ENCODE peak calls at places on chromosomes 16 and 17, in six cellular contexts. A, D, K, C, P and U are unnamed samples.
A peak's percentile ranks its signal among the peaks of the same experiment; 100 is the strongest.

GRCh38 chr17:67390646-67391480 is 13.8 kb downstream of the PITPNC1 start:
- DNase-seq in C (no peak), A (peak; percentile 99), P (no peak), D (no peak), K (peak; percentile 95), U (no peak)

GRCh38 chr17:75526555-75527270 is 1.2 kb downstream of the LLGL2 start:
- DNase-seq in K (no peak), D (peak; percentile 63), P (no peak), A (no peak), C (peak; percentile 66), U (no peak)

GRCh38 chr17:61175298-61176142 is 224.1 kb upstream of the TBX2 start:
- DNase-seq in P (no peak), K (no peak), C (no peak), A (no peak), D (no peak), U (no peak)

GRCh38 chr17:2149934-2150333 is 95.0 kb downstream of the HIC1 start:
- DNase-seq in K (no peak), D (no peak), P (no peak), C (no peak), A (no peak), U (no peak)

GRCh38 chr17:32909787-32910369 is 18.1 kb upstream of the TMEM98 start:
- DNase-seq in C (peak; percentile 80), K (peak; percentile 86), D (peak; percentile 90), P (peak; percentile 56), A (peak; percentile 84), U (peak; percentile 55)

GRCh38 chr16:2827481-2827790 is 2.7 kb upstream of the ZG16B start:
- DNase-seq in A (no peak), K (no peak), C (no peak), P (no peak), D (no peak), U (no peak)

GRCh38 chr17:12098568-12098967 is 77.9 kb downstream of the MAP2K4 start:
- DNase-seq in C (no peak), P (no peak), D (no peak), K (no peak), A (no peak), U (no peak)

GRCh38 chr16:68992521-68992920 is 112.9 kb upstream of the HAS3 start:
- DNase-seq in D (no peak), A (peak; percentile 86), P (no peak), C (no peak), K (peak; percentile 51), U (no peak)

GRCh38 chr17:10844667-10845387 is 6.9 kb upstream of the PIRT start:
- DNase-seq in K (peak; percentile 57), D (peak; percentile 90), A (peak; percentile 53), P (peak; percentile 42), C (peak; percentile 81), U (peak; percentile 58)

GRCh38 chr17:9817086-9817485 is 4.8 kb downstream of the GSG1L2 start:
- DNase-seq in K (peak; percentile 76), P (peak; percentile 74), A (peak; percentile 23), C (peak; percentile 61), D (peak; percentile 80), U (peak; percentile 8)

GRCh38 chr17:17966399-17966798 is 5.8 kb downstream of the TOM1L2 start:
- DNase-seq in P (no peak), D (no peak), K (no peak), A (no peak), C (no peak), U (no peak)

GRCh38 chr16:77298638-77299360 is 99.6 kb downstream of the SYCE1L start:
- DNase-seq in C (no peak), D (no peak), A (peak; percentile 88), K (peak; percentile 93), P (peak; percentile 88), U (no peak)

GRCh38 chr16:57889111-57889510 is 81.8 kb downstream of the CNGB1 start:
- DNase-seq in A (no peak), C (no peak), K (no peak), D (no peak), P (no peak), U (no peak)

GRCh38 chr17:55238931-55239297 is 25.8 kb upstream of the HLF start:
- DNase-seq in D (peak; percentile 64), C (no peak), A (no peak), K (no peak), P (no peak), U (no peak)

GRCh38 chr16:12398029-12398735 is 405.5 kb downstream of the CPPED1 start:
- DNase-seq in D (no peak), C (no peak), K (no peak), A (peak; percentile 51), P (no peak), U (no peak)

GRCh38 chr17:82334622-82335394 is 1.2 kb upstream of the SECTM1 start:
- DNase-seq in C (no peak), D (no peak), A (peak; percentile 22), K (peak; percentile 57), P (no peak), U (no peak)

GRCh38 chr16:70804153-70804728 is 3.3 kb upstream of the VAC14 start:
- DNase-seq in A (peak; percentile 93), C (no peak), P (peak; percentile 48), D (no peak), K (peak; percentile 77), U (no peak)

GRCh38 chr17:76631821-76632565 is 11.6 kb downstream of the ST6GALNAC1 start:
- DNase-seq in C (no peak), K (no peak), P (no peak), A (peak; percentile 28), D (no peak), U (no peak)

GRCh38 chr16:81539009-81539820 is 94.6 kb downstream of the CMIP start:
- DNase-seq in D (no peak), P (peak; percentile 86), K (no peak), C (no peak), A (no peak), U (no peak)

GRCh38 chr17:8855477-8856204 is 11.8 kb downstream of the PIK3R6 start:
- DNase-seq in D (no peak), P (no peak), C (no peak), K (no peak), A (no peak), U (no peak)

GRCh38 chr16:30567991-30568638 is 3.4 kb downstream of the ZNF688 start:
- DNase-seq in P (no peak), D (no peak), K (peak; percentile 93), C (no peak), A (peak; percentile 74), U (no peak)

DNA sequence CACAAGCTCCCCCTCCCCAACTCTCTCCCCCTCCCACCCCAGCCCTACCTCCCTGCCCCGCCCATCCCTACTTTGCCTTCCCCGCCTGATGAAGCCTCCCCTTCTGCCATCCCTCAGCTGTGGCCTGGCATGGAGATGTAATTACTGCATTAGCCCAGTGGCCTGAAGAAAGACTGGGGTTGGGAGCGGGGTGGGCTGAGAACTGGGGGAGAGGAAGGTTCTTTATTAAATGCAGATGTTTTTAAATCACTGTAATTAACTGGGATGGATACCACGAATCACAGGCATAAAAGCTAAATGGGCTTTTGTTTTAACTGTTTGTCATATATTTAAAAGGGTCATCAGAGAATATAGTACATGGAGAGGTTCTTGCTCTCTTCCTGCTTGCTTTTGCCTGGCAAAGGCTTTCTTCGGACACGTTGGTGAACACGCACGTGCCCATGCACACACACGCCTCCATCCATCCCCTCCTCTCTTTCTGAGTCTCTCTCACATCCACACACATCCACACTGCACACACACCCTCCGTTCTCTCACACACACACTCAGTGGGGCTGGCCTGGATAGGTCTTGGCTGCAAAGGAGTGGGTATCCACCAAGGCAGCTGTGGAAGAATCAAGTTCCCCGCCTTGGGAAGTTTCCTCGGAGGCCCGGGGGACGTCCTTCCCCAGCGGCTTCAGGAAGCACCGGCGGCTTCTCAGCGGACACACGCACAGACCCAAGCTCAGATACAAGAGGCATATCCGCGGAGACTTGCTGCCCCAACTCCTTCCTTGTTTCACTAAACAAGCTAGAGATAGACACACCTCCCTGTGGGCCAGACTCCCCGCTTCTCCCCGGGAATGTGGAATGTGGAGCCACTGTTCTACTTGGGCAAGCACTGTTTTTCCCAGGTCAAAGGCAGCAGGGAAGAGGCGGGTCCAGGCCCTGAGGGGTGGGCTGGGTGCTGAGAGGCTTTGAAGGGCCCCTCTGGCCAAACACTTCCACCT is 27.4 kb upstream of the TNRC6C start:
- DNase-seq in C (no peak), A (no peak), D (no peak), P (no peak), K (no peak), U (no peak)
- H2BK5ac ChIP-seq in C (peak overlapping the region; percentile 55), A (no peak overlapping the region), D (no peak overlapping the region), P (no peak overlapping the region), K (no peak overlapping the region), U (no peak overlapping the region)

GRCh38 chr16:89090669-89091426 is 2.8 kb upstream of the ACSF3 start:
- DNase-seq in K (no peak), C (no peak), A (no peak), P (no peak), D (no peak), U (no peak)
- H2AFZ ChIP-seq in K (no peak overlapping the region), C (no peak overlapping the region), A (no peak overlapping the region), P (no peak overlapping the region), D (no peak overlapping the region), U (no peak overlapping the region)

GRCh38 chr17:63474914-63475460 is 1.9 kb upstream of the ACE start:
- DNase-seq in K (no peak), C (no peak), D (no peak), A (no peak), P (no peak), U (no peak)

GRCh38 chr17:63477471-63478440 is 895 bp downstream of the ACE start:
- DNase-seq in K (peak; percentile 22), C (no peak), D (peak; percentile 73), A (no peak), P (no peak), U (no peak)

GRCh38 chr17:63476857-63477470 is at the start of gene ACE:
- DNase-seq in A (peak; percentile 15), P (no peak), K (peak; percentile 20), C (peak; percentile 83), D (peak; percentile 91), U (no peak)

GRCh38 chr17:63475491-63476412 is 1.1 kb upstream of the ACE start:
- DNase-seq in K (no peak), C (peak; percentile 54), A (peak; percentile 34), P (no peak), D (no peak), U (no peak)

GRCh38 chr17:63476494-63476856 is 386 bp upstream of the ACE start:
- DNase-seq in K (peak; percentile 31), D (peak; percentile 82), C (peak; percentile 77), P (no peak), A (no peak), U (peak; percentile 39)
- H4K91ac ChIP-seq in K (no peak overlapping the region), D (no peak overlapping the region), C (no peak overlapping the region), P (no peak overlapping the region), A (no peak overlapping the region), U (no peak overlapping the region)

DNA sequence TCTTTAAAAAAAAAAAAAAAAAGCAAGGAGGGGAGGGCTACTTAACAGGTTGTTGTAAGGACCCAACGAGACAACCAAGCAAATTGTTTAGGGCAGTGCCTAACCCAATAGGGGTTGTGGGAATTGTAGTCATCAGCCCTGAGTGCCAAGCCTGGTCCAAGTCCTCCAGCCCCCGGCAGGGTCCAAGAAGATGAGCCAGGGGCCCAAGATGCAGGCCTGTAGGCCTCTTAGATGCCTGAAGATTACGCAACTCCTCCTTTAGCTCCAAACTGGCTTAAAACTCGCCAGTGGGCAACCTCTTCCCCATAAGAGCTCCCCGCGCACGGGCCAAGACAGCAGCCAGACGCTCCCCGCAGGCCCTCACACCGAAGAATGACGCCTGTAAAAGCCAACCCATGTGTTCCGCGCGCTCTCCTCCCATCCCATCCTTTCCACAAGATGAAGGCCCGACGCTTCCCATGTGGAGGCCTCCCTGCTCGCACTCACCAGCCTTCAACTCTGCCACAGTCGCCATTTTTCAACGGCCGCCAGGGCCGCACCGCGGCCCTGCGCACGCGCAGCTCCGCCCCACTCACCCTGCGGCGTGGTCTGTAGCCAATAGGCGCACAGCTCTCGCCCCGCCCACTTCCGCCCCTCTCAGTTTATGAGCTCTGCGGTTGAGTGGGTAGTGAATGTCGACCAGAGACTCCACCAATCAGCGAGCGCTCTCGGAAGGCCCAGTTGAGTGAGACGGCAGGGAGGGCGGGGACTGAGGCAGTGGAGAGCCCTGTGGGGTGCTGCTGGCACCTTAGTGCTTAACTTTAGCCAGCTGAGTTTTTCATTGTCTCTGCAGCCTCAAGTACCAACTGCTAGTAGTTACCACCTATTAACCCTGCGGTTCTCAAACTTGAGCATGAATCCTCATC is at the start of gene CEP20:
- DNase-seq in K (peak; percentile 99), A (peak; percentile 98), C (peak; percentile 98), P (peak; percentile 99), D (peak; percentile 100), U (peak; percentile 98)
- H2BK5ac ChIP-seq in K (peak within 1 kb of the TSS; percentile 66), A (peak within 1 kb of the TSS; percentile 85), C (peak within 1 kb of the TSS; percentile 93), P (peak within 1 kb of the TSS; percentile 73), D (no peak within 1 kb of the TSS), U (peak within 1 kb of the TSS; percentile 93)